ENCODE peak calls at places on chromosomes 13 and 19, in four cellular contexts. Z is mammary epithelial cell, L is AG04450, I is cardiac muscle cell. E is an unnamed sample.
A peak's percentile ranks its signal among the peaks of the same experiment; 100 is the strongest.

GRCh38 chr13:99572131-99572530 is 70.9 kb downstream of the TM9SF2 start:
- DNase-seq in Z (no peak), L (no peak), I (peak; percentile 31), E (no peak)

GRCh38 chr19:51799311-51799997 is 4.5 kb downstream of the FPR3 start:
- DNase-seq in Z (peak; percentile 85), L (peak; percentile 76), I (peak; percentile 100), E (peak; percentile 91)

GRCh38 chr19:55389386-55390317 is 3.9 kb downstream of the RPL28 start:
- DNase-seq in Z (no peak), L (no peak), I (no peak), E (no peak)

GRCh38 chr19:7258042-7258839 is 36.0 kb downstream of the INSR start:
- DNase-seq in Z (no peak), L (no peak), I (no peak), E (no peak)

GRCh38 chr19:46216612-46217011 is 12.9 kb upstream of the IGFL1 start:
- DNase-seq in Z (no peak), L (no peak), I (no peak), E (no peak)

GRCh38 chr13:91398413-91399188 is at the start of gene GPC5:
- DNase-seq in Z (peak; percentile 64), L (no peak), I (peak; percentile 59), E (peak; percentile 75)

GRCh38 chr19:43595999-43596841 is at the start of the genes IRGQ and ZNF576:
- DNase-seq in Z (peak; percentile 99), L (peak; percentile 99), I (peak; percentile 100), E (peak; percentile 100)

GRCh38 chr19:42323852-42324654 is 1.4 kb upstream of the MEGF8 start:
- DNase-seq in Z (no peak), L (no peak), I (no peak), E (no peak)

GRCh38 chr13:29805994-29806748 is 44.2 kb downstream of the UBL3 start:
- DNase-seq in Z (no peak), L (no peak), I (no peak), E (no peak)

GRCh38 chr13:40452741-40453665 is 213.4 kb downstream of the FOXO1 start:
- DNase-seq in Z (peak; percentile 97), L (no peak), I (no peak), E (no peak)

GRCh38 chr19:42280761-42281174 is 11.7 kb downstream of the CIC start:
- DNase-seq in Z (no peak), L (no peak), I (no peak), E (peak; percentile 91)

GRCh38 chr19:38209671-38210457 is 14.2 kb downstream of the DPF1 start:
- DNase-seq in Z (no peak), L (no peak), I (peak; percentile 52), E (no peak)

GRCh38 chr19:413756-414420 is 4.9 kb upstream of the C2CD4C start:
- DNase-seq in Z (no peak), L (no peak), I (no peak), E (no peak)

GRCh38 chr19:11273288-11273687 is 11.0 kb upstream of the DOCK6 start:
- DNase-seq in Z (peak; percentile 17), L (no peak), I (no peak), E (no peak)

GRCh38 chr13:46687810-46688209 is 109.2 kb downstream of the ESD start:
- DNase-seq in Z (peak; percentile 50), L (no peak), I (peak; percentile 69), E (no peak)

GRCh38 chr19:9796113-9796773 is 22.6 kb downstream of the FBXL12 start:
- DNase-seq in Z (peak; percentile 86), L (peak; percentile 76), I (peak; percentile 92), E (peak; percentile 89)

GRCh38 chr13:40485611-40486517 is 180.6 kb downstream of the FOXO1 start:
- DNase-seq in Z (no peak), L (no peak), I (no peak), E (peak; percentile 46)

GRCh38 chr19:51066816-51067215 is 1.9 kb upstream of the KLK13 start:
- DNase-seq in Z (no peak), L (no peak), I (no peak), E (no peak)

GRCh38 chr13:103973740-103974139 is 907.5 kb upstream of the SLC10A2 start:
- DNase-seq in Z (no peak), L (no peak), I (no peak), E (no peak)

GRCh38 chr13:103976371-103976770 is 910.2 kb upstream of the SLC10A2 start:
- DNase-seq in Z (no peak), L (no peak), I (no peak), E (no peak)
- TF ChIP-seq CTCF in Z (no peak), L (no peak), I (no peak), E (no peak)

GRCh38 chr19:30317403-30317802 is 54.8 kb upstream of the ZNF536 start:
- DNase-seq in Z (no peak), L (no peak), I (no peak), E (peak; percentile 24)
- H3K27ac ChIP-seq in Z (no peak overlapping the region), L (no peak overlapping the region), I (no peak overlapping the region), E (no peak overlapping the region)

GRCh38 chr13:98541701-98542203 is 35.2 kb downstream of the STK24 start:
- DNase-seq in Z (no peak), L (no peak), I (no peak), E (no peak)

GRCh38 chr13:98542568-98543379 is 34.1 kb downstream of the STK24 start:
- DNase-seq in Z (no peak), L (no peak), I (no peak), E (no peak)

GRCh38 chr13:98543380-98544104 is 33.4 kb downstream of the STK24 start:
- DNase-seq in Z (no peak), L (no peak), I (no peak), E (no peak)

GRCh38 chr13:98546402-98546801 is 30.5 kb downstream of the STK24 start:
- DNase-seq in Z (no peak), L (no peak), I (no peak), E (no peak)

GRCh38 chr13:98544105-98544710 is 32.7 kb downstream of the STK24 start:
- DNase-seq in Z (no peak), L (no peak), I (no peak), E (no peak)
- H3K4me3 ChIP-seq in Z (no peak overlapping the region), L (no peak overlapping the region), I (no peak overlapping the region), E (peak overlapping the region; percentile 14)

DNA sequence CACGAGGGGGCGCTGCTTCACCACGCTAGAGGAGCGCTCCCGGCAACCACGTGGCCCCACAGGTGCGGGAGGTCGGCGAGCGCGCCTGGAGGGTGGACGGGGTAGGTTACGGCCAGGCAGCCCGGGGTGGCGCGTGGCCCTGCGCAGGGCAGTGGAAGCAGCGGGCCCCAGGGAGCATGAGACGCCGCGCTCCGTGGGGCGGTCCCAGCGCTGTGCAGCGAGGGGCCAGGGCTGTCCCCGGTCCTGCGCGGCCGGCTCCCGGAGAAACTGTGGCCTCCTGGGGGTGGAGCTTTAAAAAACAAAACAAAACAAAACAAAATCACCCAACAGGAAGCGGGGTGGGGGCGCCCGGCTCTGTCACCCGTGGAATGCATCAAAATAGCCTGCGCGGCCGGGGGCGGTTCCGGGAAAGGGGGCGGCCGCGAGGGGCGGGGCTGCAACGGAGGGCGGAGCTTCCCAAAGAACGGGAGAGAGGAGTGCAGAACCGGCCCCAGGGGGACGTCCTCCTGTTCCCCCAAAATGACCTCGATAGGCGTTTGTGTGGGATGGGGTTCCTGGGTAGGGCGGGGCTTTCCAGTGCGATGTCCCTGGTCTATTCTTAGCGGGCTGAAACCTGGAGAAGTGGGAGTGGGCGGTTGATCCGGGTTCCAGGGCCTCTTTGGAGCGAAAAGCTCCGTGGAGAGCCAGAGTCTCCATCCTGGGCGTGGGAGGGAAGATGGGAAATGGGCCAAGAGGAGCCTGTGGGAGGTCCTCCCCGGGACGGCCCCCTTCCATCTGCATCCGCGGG is 27.3 kb downstream of the NUMBL start:
- DNase-seq in Z (peak; percentile 70), L (peak; percentile 79), I (peak; percentile 95), E (peak; percentile 92)
- TF ChIP-seq CTCF in Z (no peak), L (peak; percentile 86), I (peak; percentile 85), E (no peak)

DNA sequence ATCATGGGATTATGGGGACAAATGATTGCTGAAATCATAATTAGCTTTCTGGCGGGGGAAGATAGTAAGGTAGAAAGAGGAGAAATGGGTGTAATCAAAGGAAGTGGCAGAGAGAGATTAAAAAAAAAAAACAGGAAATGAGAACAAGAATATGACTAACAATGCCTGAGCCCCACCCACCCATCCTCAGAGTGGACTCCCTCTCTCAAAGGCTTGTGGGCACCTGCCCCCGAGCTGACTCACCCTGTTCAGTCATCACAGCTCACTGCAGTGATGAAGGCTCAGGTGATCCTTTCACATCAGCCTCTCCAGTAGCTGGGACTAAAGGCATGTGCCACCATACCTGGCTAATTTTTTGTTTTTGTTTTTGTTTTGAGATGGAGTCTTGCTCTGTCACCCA is 26.4 kb upstream of the TPT1 start:
- DNase-seq in Z (peak; percentile 99), L (peak; percentile 45), I (peak; percentile 65), E (no peak)
- H3K27ac ChIP-seq in Z (peak overlapping the region; percentile 92), L (peak overlapping the region; percentile 31), I (no peak overlapping the region), E (no peak overlapping the region)

DNA sequence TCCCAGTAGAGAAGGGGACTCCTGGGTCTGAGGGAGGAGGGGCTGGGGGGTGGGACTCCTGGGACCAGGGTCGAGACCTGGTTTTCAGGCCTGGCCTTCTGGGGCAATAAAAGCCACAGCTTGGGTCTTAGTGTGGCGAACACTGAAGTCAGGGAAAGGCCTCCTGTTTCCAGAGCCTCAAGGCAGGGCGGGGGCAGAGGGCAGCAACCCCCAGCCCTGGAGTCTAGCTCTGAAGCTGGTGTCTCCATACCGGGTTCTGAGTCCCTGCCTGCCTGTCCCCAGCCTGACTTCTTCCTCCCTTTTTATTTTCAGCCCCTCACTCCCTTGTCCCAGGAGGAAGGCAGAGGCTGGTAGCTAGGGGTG is 291 bp upstream of the GRIN2D start:
- DNase-seq in Z (no peak), L (no peak), I (no peak), E (no peak)
- H3K4me3 ChIP-seq in Z (no peak overlapping the region), L (no peak overlapping the region), I (peak overlapping the region; percentile 37), E (peak overlapping the region; percentile 55)

DNA sequence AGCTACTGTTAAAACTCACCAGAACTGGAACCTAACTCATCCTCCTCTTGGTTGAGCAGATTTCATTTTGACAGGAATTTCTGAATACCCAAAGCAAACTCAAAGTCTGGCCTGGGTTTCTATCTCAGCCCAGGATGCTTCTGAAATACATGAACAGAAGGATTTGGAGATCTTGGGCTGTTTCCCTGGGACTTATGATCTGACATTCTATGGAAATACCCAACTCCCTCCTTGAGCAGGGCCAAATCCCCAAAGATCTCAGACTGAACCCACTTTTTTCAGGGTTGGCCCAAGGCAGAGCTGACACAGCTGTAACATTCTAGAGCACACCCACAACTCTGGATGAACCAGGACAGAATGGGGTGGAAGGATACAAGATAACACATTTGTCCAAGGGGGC is 1.1 kb upstream of the ITM2B start:
- DNase-seq in Z (no peak), L (no peak), I (no peak), E (no peak)
- TF ChIP-seq CTCF in Z (no peak), L (no peak), I (no peak), E (no peak)

DNA sequence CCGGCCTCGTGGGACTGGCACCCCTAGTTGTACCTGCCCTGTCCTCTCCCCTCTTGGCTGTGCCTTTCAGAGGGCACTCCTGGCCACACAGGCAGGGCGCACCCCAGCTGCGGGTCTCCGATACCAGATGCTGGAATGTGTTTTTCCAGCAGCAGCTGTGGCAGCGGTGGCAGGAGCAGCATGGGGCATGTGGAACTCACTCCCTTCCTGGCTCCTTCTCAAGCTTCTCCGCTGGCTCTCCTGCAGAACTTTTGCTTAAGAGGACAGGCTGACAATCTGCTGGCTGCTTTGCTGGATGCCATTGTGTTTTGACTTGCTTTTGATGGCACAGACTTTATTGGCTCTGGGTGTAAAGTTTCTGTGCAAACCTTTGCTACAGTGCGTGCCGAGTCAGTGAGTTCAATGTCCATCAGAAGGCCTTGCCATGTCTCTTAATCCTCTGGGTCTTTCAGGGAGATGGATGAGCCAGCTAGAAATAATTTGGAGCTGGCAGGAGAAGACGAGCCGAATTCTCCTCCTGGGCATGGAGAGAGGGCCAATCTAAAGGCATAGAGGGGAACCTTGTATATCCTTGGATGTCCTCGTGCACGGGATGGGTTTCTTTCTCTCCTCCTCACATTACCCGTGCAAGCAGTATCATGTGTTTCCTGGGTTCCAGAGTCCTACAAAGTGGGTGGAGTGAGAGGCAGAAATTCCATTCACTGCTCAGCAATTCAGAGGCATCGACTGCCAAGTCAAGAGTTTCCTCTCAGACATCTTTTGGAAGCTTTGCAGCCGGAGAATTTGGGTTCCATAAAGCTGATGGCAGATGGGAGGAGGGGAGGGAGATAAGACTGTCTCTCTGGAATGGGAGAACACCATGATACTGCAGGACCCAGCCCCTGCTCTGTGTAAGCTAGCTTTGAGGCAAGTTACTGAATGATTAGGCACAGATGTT is 231.2 kb downstream of the FGF9 start:
- DNase-seq in Z (no peak), L (no peak), I (peak; percentile 7), E (no peak)
- H3K27ac ChIP-seq in Z (no peak overlapping the region), L (no peak overlapping the region), I (no peak overlapping the region), E (no peak overlapping the region)

E was measured in coronary artery.